ENCODE peak calls at places on chromosome X, in nine cellular contexts. One of them, this sample, is unnamed. For H3K4me1 and H3K9me3, the result is how much of the 10 kb centered on the place peaks cover.

GRCh38 chrX:112968351-112969133 is 127.9 kb upstream of the AMOT start:
- DNase-seq in IMR-90: no peak
- DNase-seq in esophagus squamous epithelium: no peak
- DNase-seq in right lobe of liver: no peak
- DNase-seq in HCT116: no peak
- DNase-seq in lower lobe of right lung: no peak
- DNase-seq in cardiac muscle cell: no peak
- DNase-seq in tibial nerve: no peak
- DNase-seq in effector memory CD4-positive, alpha-beta T cell: no peak
- DNase-seq in this sample: no peak

GRCh38 chrX:332496-332860 is 13.9 kb upstream of the GTPBP6 start:
- DNase-seq in IMR-90: no peak
- DNase-seq in esophagus squamous epithelium: no peak
- DNase-seq in right lobe of liver: peak
- DNase-seq in HCT116: no peak
- DNase-seq in lower lobe of right lung: peak
- DNase-seq in cardiac muscle cell: no peak
- DNase-seq in tibial nerve: no peak
- DNase-seq in effector memory CD4-positive, alpha-beta T cell: no peak
- DNase-seq in this sample: no peak

GRCh38 chrX:34350552-34350951 is 218.4 kb upstream of the FAM47A start:
- DNase-seq in IMR-90: no peak
- DNase-seq in esophagus squamous epithelium: no peak
- DNase-seq in right lobe of liver: no peak
- DNase-seq in HCT116: no peak
- DNase-seq in lower lobe of right lung: no peak
- DNase-seq in cardiac muscle cell: no peak
- DNase-seq in tibial nerve: no peak
- DNase-seq in effector memory CD4-positive, alpha-beta T cell: no peak
- DNase-seq in this sample: no peak

GRCh38 chrX:13001961-13002671 is 27.2 kb downstream of the TMSB4X start:
- DNase-seq in IMR-90: peak
- DNase-seq in esophagus squamous epithelium: no peak
- DNase-seq in right lobe of liver: no peak
- DNase-seq in HCT116: no peak
- DNase-seq in lower lobe of right lung: no peak
- DNase-seq in cardiac muscle cell: no peak
- DNase-seq in tibial nerve: no peak
- DNase-seq in effector memory CD4-positive, alpha-beta T cell: no peak
- DNase-seq in this sample: no peak

GRCh38 chrX:54639346-54640102 is 109.5 kb downstream of the GNL3L start:
- DNase-seq in IMR-90: peak
- DNase-seq in esophagus squamous epithelium: peak
- DNase-seq in right lobe of liver: peak
- DNase-seq in HCT116: peak
- DNase-seq in lower lobe of right lung: peak
- DNase-seq in cardiac muscle cell: peak
- DNase-seq in tibial nerve: peak
- DNase-seq in effector memory CD4-positive, alpha-beta T cell: peak
- DNase-seq in this sample: peak

GRCh38 chrX:78574306-78574705 is 84.8 kb downstream of the RTL3 start:
- DNase-seq in IMR-90: no peak
- DNase-seq in esophagus squamous epithelium: no peak
- DNase-seq in right lobe of liver: no peak
- DNase-seq in HCT116: no peak
- DNase-seq in lower lobe of right lung: no peak
- DNase-seq in cardiac muscle cell: no peak
- DNase-seq in tibial nerve: no peak
- DNase-seq in effector memory CD4-positive, alpha-beta T cell: no peak
- DNase-seq in this sample: peak

GRCh38 chrX:127519323-127519722 is 532.9 kb downstream of the ACTRT1 start:
- DNase-seq in IMR-90: no peak
- DNase-seq in esophagus squamous epithelium: no peak
- DNase-seq in right lobe of liver: no peak
- DNase-seq in HCT116: no peak
- DNase-seq in lower lobe of right lung: no peak
- DNase-seq in cardiac muscle cell: no peak
- DNase-seq in tibial nerve: no peak
- DNase-seq in effector memory CD4-positive, alpha-beta T cell: no peak
- DNase-seq in this sample: peak

GRCh38 chrX:153726286-153727107 is 1.8 kb downstream of the ABCD1 start:
- DNase-seq in IMR-90: peak
- DNase-seq in esophagus squamous epithelium: peak
- DNase-seq in right lobe of liver: peak
- DNase-seq in HCT116: no peak
- DNase-seq in lower lobe of right lung: peak
- DNase-seq in cardiac muscle cell: peak
- DNase-seq in tibial nerve: peak
- DNase-seq in effector memory CD4-positive, alpha-beta T cell: peak
- DNase-seq in this sample: peak

GRCh38 chrX:13059676-13060499 is 15.5 kb upstream of the FAM9C start:
- DNase-seq in IMR-90: peak
- DNase-seq in esophagus squamous epithelium: no peak
- DNase-seq in right lobe of liver: no peak
- DNase-seq in HCT116: peak
- DNase-seq in lower lobe of right lung: no peak
- DNase-seq in cardiac muscle cell: no peak
- DNase-seq in tibial nerve: no peak
- DNase-seq in effector memory CD4-positive, alpha-beta T cell: no peak
- DNase-seq in this sample: peak

GRCh38 chrX:87900320-87900908 is 382.8 kb downstream of the KLHL4 start:
- DNase-seq in IMR-90: no peak
- DNase-seq in esophagus squamous epithelium: no peak
- DNase-seq in right lobe of liver: no peak
- DNase-seq in HCT116: no peak
- DNase-seq in lower lobe of right lung: no peak
- DNase-seq in cardiac muscle cell: no peak
- DNase-seq in tibial nerve: no peak
- DNase-seq in effector memory CD4-positive, alpha-beta T cell: peak
- DNase-seq in this sample: peak

GRCh38 chrX:56764975-56765791 is 36.1 kb downstream of the NBDY start:
- DNase-seq in IMR-90: no peak
- DNase-seq in esophagus squamous epithelium: no peak
- DNase-seq in right lobe of liver: no peak
- DNase-seq in HCT116: no peak
- DNase-seq in lower lobe of right lung: no peak
- DNase-seq in cardiac muscle cell: no peak
- DNase-seq in tibial nerve: no peak
- DNase-seq in effector memory CD4-positive, alpha-beta T cell: no peak
- DNase-seq in this sample: no peak

GRCh38 chrX:24175276-24175675 is 25.7 kb downstream of the ZFX start:
- DNase-seq in IMR-90: no peak
- DNase-seq in esophagus squamous epithelium: no peak
- DNase-seq in right lobe of liver: no peak
- DNase-seq in HCT116: no peak
- DNase-seq in lower lobe of right lung: no peak
- DNase-seq in cardiac muscle cell: no peak
- DNase-seq in tibial nerve: no peak
- DNase-seq in effector memory CD4-positive, alpha-beta T cell: no peak
- DNase-seq in this sample: no peak

GRCh38 chrX:7225338-7225737 is 77.4 kb upstream of the PUDP start:
- DNase-seq in IMR-90: no peak
- DNase-seq in esophagus squamous epithelium: no peak
- DNase-seq in right lobe of liver: no peak
- DNase-seq in HCT116: no peak
- DNase-seq in lower lobe of right lung: no peak
- DNase-seq in cardiac muscle cell: peak
- DNase-seq in tibial nerve: no peak
- DNase-seq in effector memory CD4-positive, alpha-beta T cell: no peak
- DNase-seq in this sample: no peak

GRCh38 chrX:41875142-41875541 is 48.2 kb downstream of the CASK start:
- DNase-seq in IMR-90: peak
- DNase-seq in esophagus squamous epithelium: no peak
- DNase-seq in right lobe of liver: no peak
- DNase-seq in HCT116: no peak
- DNase-seq in lower lobe of right lung: no peak
- DNase-seq in cardiac muscle cell: no peak
- DNase-seq in tibial nerve: no peak
- DNase-seq in effector memory CD4-positive, alpha-beta T cell: no peak
- DNase-seq in this sample: no peak

GRCh38 chrX:107713205-107714195 is 62.1 kb downstream of the TSC22D3 start:
- DNase-seq in IMR-90: no peak
- DNase-seq in esophagus squamous epithelium: no peak
- DNase-seq in right lobe of liver: peak
- DNase-seq in HCT116: no peak
- DNase-seq in lower lobe of right lung: no peak
- DNase-seq in cardiac muscle cell: no peak
- DNase-seq in tibial nerve: no peak
- DNase-seq in effector memory CD4-positive, alpha-beta T cell: no peak
- DNase-seq in this sample: no peak

GRCh38 chrX:11589573-11590110 is 76.1 kb downstream of the ARHGAP6 start:
- DNase-seq in IMR-90: no peak
- DNase-seq in esophagus squamous epithelium: no peak
- DNase-seq in right lobe of liver: no peak
- DNase-seq in HCT116: no peak
- DNase-seq in lower lobe of right lung: no peak
- DNase-seq in cardiac muscle cell: peak
- DNase-seq in tibial nerve: no peak
- DNase-seq in effector memory CD4-positive, alpha-beta T cell: no peak
- DNase-seq in this sample: no peak

GRCh38 chrX:102832661-102833060 is 104.4 kb upstream of the RAB40AL start:
- DNase-seq in IMR-90: peak
- DNase-seq in esophagus squamous epithelium: no peak
- DNase-seq in right lobe of liver: no peak
- DNase-seq in HCT116: no peak
- DNase-seq in lower lobe of right lung: no peak
- DNase-seq in cardiac muscle cell: no peak
- DNase-seq in tibial nerve: no peak
- DNase-seq in effector memory CD4-positive, alpha-beta T cell: no peak
- DNase-seq in this sample: no peak

GRCh38 chrX:29902004-29902403 is 313.4 kb upstream of the MAGEB2 start:
- DNase-seq in IMR-90: no peak
- DNase-seq in esophagus squamous epithelium: no peak
- DNase-seq in right lobe of liver: no peak
- DNase-seq in HCT116: no peak
- DNase-seq in lower lobe of right lung: no peak
- DNase-seq in cardiac muscle cell: no peak
- DNase-seq in tibial nerve: no peak
- DNase-seq in effector memory CD4-positive, alpha-beta T cell: no peak
- DNase-seq in this sample: no peak

GRCh38 chrX:15170927-15171326 is 99.0 kb downstream of the ASB9 start:
- DNase-seq in IMR-90: no peak
- DNase-seq in esophagus squamous epithelium: no peak
- DNase-seq in right lobe of liver: no peak
- DNase-seq in HCT116: no peak
- DNase-seq in lower lobe of right lung: no peak
- DNase-seq in cardiac muscle cell: no peak
- DNase-seq in tibial nerve: no peak
- DNase-seq in effector memory CD4-positive, alpha-beta T cell: no peak
- DNase-seq in this sample: peak
- H3K4me1 ChIP-seq in IMR-90: under half
- H3K4me1 ChIP-seq in esophagus squamous epithelium: under half
- H3K4me1 ChIP-seq in right lobe of liver: under half
- H3K4me1 ChIP-seq in HCT116: under half
- H3K4me1 ChIP-seq in lower lobe of right lung: under half
- H3K4me1 ChIP-seq in cardiac muscle cell: under half
- H3K4me1 ChIP-seq in tibial nerve: under half
- H3K4me1 ChIP-seq in effector memory CD4-positive, alpha-beta T cell: under half
- H3K4me1 ChIP-seq in this sample: half or more

GRCh38 chrX:40637687-40638086 is 9.7 kb downstream of the CXorf38 start:
- DNase-seq in IMR-90: peak
- DNase-seq in esophagus squamous epithelium: no peak
- DNase-seq in right lobe of liver: no peak
- DNase-seq in HCT116: no peak
- DNase-seq in lower lobe of right lung: no peak
- DNase-seq in cardiac muscle cell: no peak
- DNase-seq in tibial nerve: no peak
- DNase-seq in effector memory CD4-positive, alpha-beta T cell: no peak
- DNase-seq in this sample: no peak
- H3K27ac ChIP-seq in IMR-90: no peak
- H3K27ac ChIP-seq in esophagus squamous epithelium: no peak
- H3K27ac ChIP-seq in right lobe of liver: no peak
- H3K27ac ChIP-seq in HCT116: no peak
- H3K27ac ChIP-seq in lower lobe of right lung: no peak
- H3K27ac ChIP-seq in cardiac muscle cell: no peak
- H3K27ac ChIP-seq in tibial nerve: no peak
- H3K27ac ChIP-seq in effector memory CD4-positive, alpha-beta T cell: no peak
- H3K27ac ChIP-seq in this sample: no peak

DNA sequence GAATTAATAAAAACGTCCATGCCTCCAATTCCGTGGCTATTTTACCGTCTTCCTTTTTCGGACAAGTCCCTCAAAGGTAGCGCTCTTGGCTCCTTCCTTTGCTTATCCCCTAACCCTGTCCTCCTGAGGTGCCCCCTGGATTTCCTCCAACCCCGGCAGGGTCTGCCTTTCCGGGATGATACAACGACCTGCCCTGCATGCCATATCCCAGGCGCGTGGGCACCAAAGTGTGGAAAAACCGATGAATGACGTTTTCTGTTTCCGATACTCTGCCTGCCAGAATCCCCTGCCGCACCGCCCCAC is 706 bp upstream of the CSTF2 start:
- DNase-seq in IMR-90: no peak
- DNase-seq in esophagus squamous epithelium: no peak
- DNase-seq in right lobe of liver: peak
- DNase-seq in HCT116: no peak
- DNase-seq in lower lobe of right lung: no peak
- DNase-seq in cardiac muscle cell: no peak
- DNase-seq in tibial nerve: no peak
- DNase-seq in effector memory CD4-positive, alpha-beta T cell: no peak
- DNase-seq in this sample: no peak
- H3K9me3 ChIP-seq in IMR-90: under half
- H3K9me3 ChIP-seq in esophagus squamous epithelium: under half
- H3K9me3 ChIP-seq in right lobe of liver: under half
- H3K9me3 ChIP-seq in HCT116: under half
- H3K9me3 ChIP-seq in lower lobe of right lung: under half
- H3K9me3 ChIP-seq in cardiac muscle cell: under half
- H3K9me3 ChIP-seq in tibial nerve: under half
- H3K9me3 ChIP-seq in effector memory CD4-positive, alpha-beta T cell: under half
- H3K9me3 ChIP-seq in this sample: under half

GRCh38 chrX:50876551-50876950 is 34.0 kb upstream of the BMP15 start:
- DNase-seq in IMR-90: no peak
- DNase-seq in esophagus squamous epithelium: no peak
- DNase-seq in right lobe of liver: no peak
- DNase-seq in HCT116: no peak
- DNase-seq in lower lobe of right lung: no peak
- DNase-seq in cardiac muscle cell: no peak
- DNase-seq in tibial nerve: no peak
- DNase-seq in effector memory CD4-positive, alpha-beta T cell: no peak
- DNase-seq in this sample: no peak
- H3K4me1 ChIP-seq in IMR-90: under half
- H3K4me1 ChIP-seq in esophagus squamous epithelium: under half
- H3K4me1 ChIP-seq in right lobe of liver: under half
- H3K4me1 ChIP-seq in HCT116: under half
- H3K4me1 ChIP-seq in lower lobe of right lung: under half
- H3K4me1 ChIP-seq in cardiac muscle cell: under half
- H3K4me1 ChIP-seq in tibial nerve: under half
- H3K4me1 ChIP-seq in effector memory CD4-positive, alpha-beta T cell: under half
- H3K4me1 ChIP-seq in this sample: under half

GRCh38 chrX:20265726-20266681 is 705 bp downstream of the RPS6KA3 start:
- DNase-seq in IMR-90: peak
- DNase-seq in esophagus squamous epithelium: peak
- DNase-seq in right lobe of liver: peak
- DNase-seq in HCT116: no peak
- DNase-seq in lower lobe of right lung: peak
- DNase-seq in cardiac muscle cell: peak
- DNase-seq in tibial nerve: no peak
- DNase-seq in effector memory CD4-positive, alpha-beta T cell: no peak
- DNase-seq in this sample: peak
- H3K27ac ChIP-seq in IMR-90: peak
- H3K27ac ChIP-seq in esophagus squamous epithelium: peak
- H3K27ac ChIP-seq in right lobe of liver: peak
- H3K27ac ChIP-seq in HCT116: peak
- H3K27ac ChIP-seq in lower lobe of right lung: peak
- H3K27ac ChIP-seq in cardiac muscle cell: peak
- H3K27ac ChIP-seq in tibial nerve: peak
- H3K27ac ChIP-seq in effector memory CD4-positive, alpha-beta T cell: peak
- H3K27ac ChIP-seq in this sample: peak

This sample was measured in SJCRH30.